ENCODE peak calls at places on chromosome 2, in five cellular contexts. K is prostate gland, F is lower leg skin, L is transverse colon, I is breast epithelium. H is an unnamed sample.

GRCh38 chr2:160324161-160324768 is 124.2 kb upstream of the ITGB6 start:
- DNase-seq in F (no peak), K (peak), L (peak), I (no peak), H (no peak)

GRCh38 chr2:163682695-163683094 is 53.1 kb downstream of the FIGN start:
- DNase-seq in L (no peak), K (no peak), F (no peak), I (no peak), H (no peak)

GRCh38 chr2:1557467-1557820 is 144.2 kb downstream of the TPO start:
- DNase-seq in L (no peak), K (no peak), I (no peak), F (peak), H (no peak)

GRCh38 chr2:75595541-75596395 is 35.0 kb upstream of the EVA1A start:
- DNase-seq in K (no peak), F (no peak), I (no peak), L (no peak), H (no peak)

GRCh38 chr2:168934826-168935225 is 33.7 kb downstream of the G6PC2 start:
- DNase-seq in K (no peak), L (no peak), F (no peak), I (no peak), H (no peak)

GRCh38 chr2:20450201-20451108 is 3.6 kb downstream of the RHOB start:
- DNase-seq in L (peak), K (peak), I (peak), F (peak), H (no peak)

GRCh38 chr2:217964658-217965161 is 38.1 kb downstream of the TNS1 start:
- DNase-seq in K (no peak), F (no peak), I (no peak), L (no peak), H (no peak)

GRCh38 chr2:86017901-86018896 is 87.5 kb downstream of the POLR1A start:
- DNase-seq in L (peak), K (peak), F (peak), I (no peak), H (no peak)

GRCh38 chr2:236113425-236113824 is 54.8 kb downstream of the GBX2 start:
- DNase-seq in I (no peak), L (no peak), K (no peak), F (no peak), H (no peak)

GRCh38 chr2:66080136-66080535 is 354.8 kb upstream of the MEIS1 start:
- DNase-seq in L (no peak), K (no peak), I (no peak), F (no peak), H (no peak)

GRCh38 chr2:191018663-191019119 is 4.7 kb upstream of the STAT1 start:
- DNase-seq in F (no peak), L (no peak), K (no peak), I (no peak), H (no peak)

GRCh38 chr2:191018048-191018447 is 4.1 kb upstream of the STAT1 start:
- DNase-seq in F (no peak), K (no peak), L (no peak), I (no peak), H (no peak)

GRCh38 chr2:191023235-191023679 is 9.3 kb upstream of the STAT1 start:
- DNase-seq in L (no peak), F (no peak), K (no peak), I (no peak), H (no peak)

GRCh38 chr2:191020742-191021381 is 6.9 kb upstream of the STAT1 start:
- DNase-seq in I (no peak), L (peak), F (peak), K (peak), H (no peak)

DNA sequence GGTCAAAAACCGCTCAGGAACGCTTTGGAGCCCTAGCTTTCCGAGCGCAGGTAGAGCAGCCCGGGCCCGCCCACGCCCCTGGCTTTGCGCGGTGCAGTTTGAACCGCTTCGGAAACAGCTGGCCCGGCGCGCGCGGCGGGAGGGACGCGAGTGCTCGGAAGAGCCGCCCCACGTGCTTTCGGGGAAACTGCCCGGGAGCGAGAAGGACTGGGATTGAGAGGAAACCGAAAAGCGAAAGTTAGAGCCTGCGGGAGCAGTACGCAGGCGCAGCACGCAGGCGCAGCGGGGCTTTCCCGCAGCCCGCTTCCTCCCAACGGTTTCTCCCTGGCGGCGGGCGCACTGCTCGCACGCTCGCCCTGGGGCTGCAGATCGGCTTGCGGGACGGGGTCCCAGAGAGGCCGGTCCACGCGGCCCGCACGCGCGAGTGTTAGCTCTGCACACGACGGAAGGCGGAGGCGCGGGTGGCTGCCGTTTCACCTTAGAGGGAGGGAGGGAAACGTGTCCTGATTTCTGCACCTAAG is 6.3 kb upstream of the STAT1 start:
- DNase-seq in I (peak), L (peak), K (peak), F (peak), H (peak)
- TF ChIP-seq POLR2A in I (peak), L (peak), K (peak), F (no peak), H (peak)

GRCh38 chr2:74206180-74206688 is 7.8 kb downstream of the MTHFD2 start:
- DNase-seq in F (peak), I (no peak), L (peak), K (no peak), H (no peak)
- TF ChIP-seq POLR2A in F (no peak), I (no peak), L (no peak), K (no peak), H (no peak)

GRCh38 chr2:230924470-230925341 is at the start of gene GPR55:
- DNase-seq in K (no peak), F (peak), L (peak), I (no peak), H (no peak)
- TF ChIP-seq POLR2A in K (no peak), F (no peak), L (no peak), I (no peak), H (no peak)

DNA sequence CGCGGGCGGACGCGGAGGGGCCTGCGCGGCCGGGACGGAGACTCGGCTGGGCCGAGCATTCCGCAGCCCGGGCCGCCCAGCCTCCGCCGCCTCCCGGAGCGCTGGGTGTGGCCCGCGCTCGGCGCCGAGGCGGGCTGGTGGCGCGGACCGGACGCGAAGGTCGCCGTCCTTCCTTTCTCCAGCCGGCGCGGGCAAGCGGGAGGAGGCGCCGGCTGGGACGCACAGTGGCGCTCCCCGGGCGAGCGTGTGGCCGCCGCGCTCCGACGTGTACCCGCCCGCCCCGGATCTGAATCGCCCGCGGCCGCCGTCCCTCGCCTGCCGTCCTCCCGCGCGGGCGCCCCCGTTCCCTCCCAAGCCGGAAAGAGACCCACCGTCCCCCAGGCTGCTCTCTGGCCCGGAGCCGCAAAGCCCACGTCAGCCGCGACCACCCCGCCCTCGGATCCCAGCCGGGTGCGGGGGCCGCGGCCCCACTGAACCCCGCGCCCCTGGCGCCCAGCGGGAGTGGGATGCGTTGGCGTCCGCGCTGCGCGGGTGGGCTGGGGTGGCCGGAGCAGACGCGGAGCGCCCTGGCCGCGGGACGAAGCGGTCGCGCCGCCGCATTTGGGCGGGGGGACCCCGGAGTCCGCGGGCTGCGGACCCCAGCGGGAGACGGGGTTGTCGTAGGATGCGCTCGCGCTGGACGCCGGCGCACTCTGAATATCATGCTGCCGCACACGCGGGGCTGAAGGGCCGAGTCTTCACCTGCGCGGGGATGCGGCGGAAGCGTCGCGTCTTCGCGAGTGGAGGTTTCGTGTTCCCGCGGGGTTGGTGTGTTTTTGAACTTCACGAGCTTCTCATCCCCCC is 697 bp downstream of the SPATS2L start:
- DNase-seq in L (peak), I (no peak), F (peak), K (peak), H (no peak)
- TF ChIP-seq POLR2A in L (no peak), I (no peak), F (no peak), K (peak), H (no peak)

GRCh38 chr2:178088774-178089173 is 16.2 kb upstream of the PDE11A start:
- DNase-seq in I (no peak), L (no peak), K (no peak), F (no peak), H (no peak)
- TF ChIP-seq POLR2A in I (no peak), L (no peak), K (no peak), F (no peak), H (no peak)

H was measured in esophagus muscularis mucosa.